ENCODE peak calls at places on chromosomes 16 and 17, in nine cellular contexts. Q is heart left ventricle, B is upper lobe of left lung, U is esophagus squamous epithelium, D is adrenal gland, C is HCT116, F is ovary, L is IMR-90, J is uterus. P is an unnamed sample.

GRCh38 chr17:81025756-81026155 is 9.2 kb upstream of the BAIAP2 start:
- DNase-seq in Q (no peak), B (no peak), U (no peak), D (no peak), C (no peak), F (no peak), L (no peak), J (no peak), P (no peak)

GRCh38 chr17:77322534-77323412 is 182.0 kb downstream of the SEC14L1 start:
- DNase-seq in Q (peak), B (peak), U (no peak), D (peak), C (peak), F (peak), L (peak), J (peak), P (peak)

GRCh38 chr16:79360267-79360666 is 240.3 kb downstream of the MAF start:
- DNase-seq in Q (no peak), B (no peak), U (no peak), D (no peak), C (no peak), F (no peak), L (no peak), J (no peak), P (peak)

GRCh38 chr17:4598776-4599504 is 14.6 kb downstream of the SMTNL2 start:
- DNase-seq in Q (peak), B (no peak), U (no peak), D (no peak), C (no peak), F (peak), L (peak), J (peak), P (peak)

GRCh38 chr16:81518439-81518757 is 73.8 kb downstream of the CMIP start:
- DNase-seq in Q (no peak), B (no peak), U (no peak), D (no peak), C (no peak), F (no peak), L (no peak), J (no peak), P (no peak)

GRCh38 chr16:48958681-48959080 is 323.0 kb downstream of the CBLN1 start:
- DNase-seq in Q (peak), B (no peak), U (no peak), D (no peak), C (no peak), F (no peak), L (peak), J (no peak), P (no peak)

GRCh38 chr16:75703341-75703740 is 2.1 kb upstream of the DUXB start:
- DNase-seq in Q (no peak), B (no peak), U (no peak), D (peak), C (no peak), F (no peak), L (peak), J (no peak), P (no peak)

GRCh38 chr17:48012151-48012520 is 25.5 kb downstream of the COPZ2 start:
- DNase-seq in Q (no peak), B (peak), U (no peak), D (peak), C (no peak), F (no peak), L (no peak), J (no peak), P (no peak)

GRCh38 chr16:31427441-31428276 is 501 bp downstream of the COX6A2 start:
- DNase-seq in Q (peak), B (peak), U (no peak), D (peak), C (no peak), F (peak), L (no peak), J (peak), P (peak)

GRCh38 chr16:51818342-51818944 is 667.4 kb upstream of the SALL1 start:
- DNase-seq in Q (no peak), B (no peak), U (no peak), D (peak), C (no peak), F (no peak), L (peak), J (peak), P (no peak)

GRCh38 chr16:65178151-65178550 is 56.3 kb upstream of the CDH11 start:
- DNase-seq in Q (no peak), B (no peak), U (no peak), D (no peak), C (no peak), F (no peak), L (peak), J (no peak), P (no peak)

GRCh38 chr16:46883690-46884512 is at the start of gene GPT2:
- DNase-seq in Q (peak), B (peak), U (peak), D (peak), C (peak), F (peak), L (peak), J (peak), P (peak)
- TF ChIP-seq POLR2A in Q (peak), B (no peak), U (no peak), D (peak), C (peak), F (no peak), L (peak), J (no peak), P (no peak)

GRCh38 chr16:85638248-85638647 is 25.1 kb downstream of the GSE1 start:
- DNase-seq in Q (no peak), B (no peak), U (no peak), D (no peak), C (no peak), F (no peak), L (no peak), J (no peak), P (no peak)
- TF ChIP-seq POLR2A in Q (no peak), B (no peak), U (no peak), D (no peak), C (no peak), F (no peak), L (no peak), J (no peak), P (no peak)

GRCh38 chr16:88065747-88066142 is 114.5 kb downstream of the BANP start:
- DNase-seq in Q (peak), B (no peak), U (no peak), D (no peak), C (no peak), F (no peak), L (no peak), J (no peak), P (no peak)

GRCh38 chr16:88067530-88068411 is 116.5 kb downstream of the BANP start:
- DNase-seq in Q (no peak), B (no peak), U (no peak), D (no peak), C (no peak), F (no peak), L (no peak), J (no peak), P (no peak)

GRCh38 chr16:88064889-88065746 is 113.9 kb downstream of the BANP start:
- DNase-seq in Q (peak), B (no peak), U (no peak), D (no peak), C (no peak), F (no peak), L (no peak), J (no peak), P (no peak)

GRCh38 chr16:88066234-88066633 is 115.0 kb downstream of the BANP start:
- DNase-seq in Q (peak), B (no peak), U (no peak), D (no peak), C (no peak), F (no peak), L (no peak), J (no peak), P (no peak)

DNA sequence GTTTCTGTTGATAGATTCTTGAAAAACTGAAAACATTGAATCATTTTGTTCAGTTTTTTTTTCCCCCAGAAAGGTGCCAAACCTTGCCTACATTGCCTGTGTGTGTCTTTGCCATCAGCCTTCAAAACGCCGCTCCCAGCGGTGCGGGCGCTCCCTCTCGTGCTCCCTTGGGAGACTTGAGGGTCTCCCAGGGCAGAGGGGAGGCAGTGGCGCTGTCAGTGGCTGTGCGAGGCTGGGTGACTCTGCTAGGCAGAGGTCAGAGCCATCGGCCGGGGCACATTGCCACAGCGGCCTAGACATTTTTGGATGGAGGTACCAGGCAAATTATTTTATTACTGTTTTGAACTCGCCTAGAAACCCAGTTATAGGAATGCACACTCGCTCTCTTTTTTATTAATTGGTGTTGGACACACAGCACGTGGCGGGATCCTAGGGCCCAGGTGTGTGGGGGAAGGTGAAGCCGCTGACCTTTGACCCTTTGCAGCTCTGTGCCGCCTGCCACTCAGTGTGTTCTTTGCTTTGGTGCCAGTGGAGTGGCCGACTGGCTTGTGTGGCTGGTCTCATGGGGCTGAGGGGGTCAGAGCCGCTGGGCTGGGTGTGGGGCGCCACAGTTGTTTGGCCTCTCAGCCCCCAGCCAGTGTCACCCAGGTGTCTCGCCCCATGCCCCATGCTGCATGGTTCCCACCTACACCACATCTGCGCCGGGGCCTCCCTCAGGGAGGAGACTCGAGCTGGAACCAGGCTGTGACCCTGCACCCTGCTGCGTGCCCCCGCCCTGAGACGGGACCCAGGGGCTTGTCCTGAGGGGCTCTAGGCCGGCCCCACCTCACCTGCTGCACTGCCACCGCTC is 115.7 kb downstream of the BANP start:
- DNase-seq in Q (peak), B (no peak), U (no peak), D (no peak), C (no peak), F (no peak), L (no peak), J (no peak), P (no peak)
- TF ChIP-seq POLR2A in Q (no peak), B (no peak), U (no peak), D (no peak), C (no peak), F (no peak), L (no peak), J (no peak), P (no peak)

GRCh38 chr17:64384253-64385186 is 6.1 kb downstream of the PECAM1 start:
- DNase-seq in Q (no peak), B (no peak), U (no peak), D (no peak), C (no peak), F (peak), L (no peak), J (no peak), P (no peak)

GRCh38 chr17:64387145-64387473 is 3.6 kb downstream of the PECAM1 start:
- DNase-seq in Q (no peak), B (no peak), U (no peak), D (no peak), C (no peak), F (peak), L (no peak), J (no peak), P (no peak)

GRCh38 chr17:64387545-64388171 is 3.0 kb downstream of the PECAM1 start:
- DNase-seq in Q (peak), B (no peak), U (no peak), D (no peak), C (no peak), F (peak), L (no peak), J (no peak), P (peak)

GRCh38 chr17:64386412-64387144 is 4.1 kb downstream of the PECAM1 start:
- DNase-seq in Q (no peak), B (no peak), U (no peak), D (no peak), C (no peak), F (peak), L (no peak), J (no peak), P (no peak)

GRCh38 chr17:64385187-64386083 is 5.2 kb downstream of the PECAM1 start:
- DNase-seq in Q (peak), B (peak), U (no peak), D (peak), C (peak), F (peak), L (peak), J (peak), P (peak)
- TF ChIP-seq POLR2A in Q (no peak), B (no peak), U (no peak), D (no peak), C (peak), F (peak), L (no peak), J (no peak), P (no peak)

DNA sequence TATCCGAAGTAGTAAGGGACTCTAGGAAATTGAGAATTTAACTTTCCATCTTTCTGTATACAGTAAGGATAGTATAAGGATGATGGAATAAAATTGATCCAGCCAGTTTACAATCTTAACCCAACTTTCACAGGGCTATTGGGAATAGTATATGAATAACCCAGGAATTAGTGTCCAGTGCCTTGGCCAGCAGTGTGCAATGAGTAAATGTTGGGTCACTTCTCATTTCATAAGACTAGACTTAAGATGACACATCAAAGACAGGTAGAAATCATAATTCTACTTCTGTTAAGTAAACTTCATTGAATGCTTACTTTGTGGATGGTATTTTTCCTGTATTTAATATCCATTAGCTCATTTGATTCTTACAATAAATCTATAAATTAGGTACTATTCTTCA is 949.6 kb upstream of the GOT2 start:
- DNase-seq in Q (no peak), B (no peak), U (no peak), D (no peak), C (no peak), F (no peak), L (no peak), J (no peak), P (no peak)
- TF ChIP-seq POLR2A in Q (no peak), B (no peak), U (no peak), D (no peak), C (no peak), F (no peak), L (no peak), J (no peak), P (no peak)

DNA sequence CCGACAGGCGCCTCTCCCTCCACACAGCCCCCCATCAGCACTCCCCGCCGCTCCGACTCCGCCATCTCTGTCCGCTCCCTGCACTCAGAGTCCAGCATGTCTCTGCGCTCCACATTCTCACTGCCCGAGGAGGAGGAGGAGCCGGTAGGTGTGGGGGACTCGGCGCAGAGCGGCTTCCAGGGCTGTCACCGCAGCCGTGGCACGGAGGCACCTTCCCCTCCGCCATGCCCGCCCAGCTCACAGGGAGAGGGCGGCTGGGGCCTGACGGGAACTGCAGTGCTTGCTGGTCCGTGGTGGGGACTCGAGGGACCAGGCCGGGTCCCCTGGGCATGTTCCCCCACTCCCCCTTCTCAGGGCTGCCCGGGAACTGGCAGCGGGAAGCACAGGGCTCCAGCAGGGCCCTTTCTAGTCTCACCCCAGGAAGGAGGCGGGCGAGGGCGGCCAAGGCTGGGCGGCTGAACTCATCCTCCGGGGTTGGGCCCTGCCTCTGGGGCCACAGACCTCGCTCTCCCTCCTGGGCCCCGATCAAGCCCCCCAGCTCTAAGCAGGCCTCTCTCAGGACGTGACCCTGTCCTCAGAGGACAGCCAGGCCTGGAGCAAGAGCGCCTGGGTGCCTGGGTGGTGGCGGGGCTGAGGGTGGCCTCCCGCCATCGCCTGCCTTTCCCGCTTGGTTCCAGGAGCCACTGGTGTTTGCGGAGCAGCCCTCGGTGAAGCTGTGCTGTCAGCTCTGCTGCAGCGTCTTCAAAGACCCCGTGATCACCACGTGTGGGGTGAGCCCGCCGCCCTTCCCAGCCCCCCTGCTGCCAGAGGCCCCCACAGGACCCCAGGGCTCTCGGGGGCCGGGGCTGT is 15.2 kb downstream of the TRAF7 start:
- DNase-seq in Q (no peak), B (no peak), U (no peak), D (no peak), C (no peak), F (no peak), L (no peak), J (no peak), P (no peak)
- TF ChIP-seq POLR2A in Q (no peak), B (no peak), U (no peak), D (no peak), C (no peak), F (no peak), L (no peak), J (no peak), P (no peak)